ENCODE peak calls at places on chromosome 11, in six cellular contexts. D is iris pigment epithelial cell; Q is CD4-positive, alpha-beta T cell; B is smooth muscle cell of the brain vasculature; E is CD4-positive, CD25-positive, alpha-beta regulatory T cell; A is NCI-H2171. L is an unnamed sample.
A peak's percentile ranks its signal among the peaks of the same experiment; 100 is the strongest.

GRCh38 chr11:131465746-131466145 is 95.3 kb downstream of the NTM start:
- DNase-seq in B (no peak), E (no peak), D (no peak), A (no peak), Q (no peak), L (no peak)

GRCh38 chr11:46696212-46696558 is 4.2 kb downstream of the ARHGAP1 start:
- DNase-seq in D (no peak), E (no peak), B (no peak), A (no peak), Q (no peak), L (peak; percentile 98)

GRCh38 chr11:19738124-19738523 is 25.5 kb downstream of the NAV2 start:
- DNase-seq in Q (no peak), B (no peak), A (peak; percentile 82), D (no peak), E (no peak), L (no peak)

GRCh38 chr11:44684886-44685285 is 41.9 kb upstream of the TSPAN18 start:
- DNase-seq in B (no peak), E (no peak), A (peak; percentile 79), Q (no peak), D (no peak), L (no peak)

GRCh38 chr11:86497310-86497709 is 122.6 kb downstream of the CCDC81 start:
- DNase-seq in A (no peak), D (peak; percentile 74), Q (no peak), B (no peak), E (no peak), L (no peak)

GRCh38 chr11:57566564-57567209 is 785 bp downstream of the UBE2L6 start:
- DNase-seq in Q (no peak), B (no peak), D (no peak), A (no peak), E (peak; percentile 6), L (no peak)

GRCh38 chr11:126415128-126415527 is 59.6 kb downstream of the ST3GAL4 start:
- DNase-seq in B (no peak), D (no peak), E (no peak), Q (no peak), A (no peak), L (peak; percentile 87)

GRCh38 chr11:46248270-46249102 is 29.0 kb upstream of the CREB3L1 start:
- DNase-seq in E (no peak), B (no peak), D (peak; percentile 98), A (no peak), Q (no peak), L (no peak)

GRCh38 chr11:36349345-36350136 is 53.5 kb downstream of the PRR5L start:
- DNase-seq in D (no peak), A (peak; percentile 13), E (no peak), B (no peak), Q (no peak), L (no peak)

GRCh38 chr11:123630126-123630531 is 24.3 kb downstream of the SCN3B start:
- DNase-seq in Q (no peak), B (no peak), D (no peak), A (no peak), E (no peak), L (no peak)

GRCh38 chr11:116993599-116993998 is 104.6 kb downstream of the SIK3 start:
- DNase-seq in Q (peak; percentile 21), B (no peak), A (no peak), E (peak; percentile 46), D (no peak), L (peak; percentile 81)

GRCh38 chr11:77136074-77136473 is 8.0 kb downstream of the MYO7A start:
- DNase-seq in A (no peak), B (no peak), E (no peak), Q (no peak), D (peak; percentile 61), L (no peak)

GRCh38 chr11:7593476-7593875 is 79.7 kb downstream of the PPFIBP2 start:
- DNase-seq in B (no peak), A (no peak), E (no peak), Q (no peak), D (no peak), L (no peak)

GRCh38 chr11:34757026-34757451 is 136.1 kb downstream of the EHF start:
- DNase-seq in A (no peak), E (no peak), Q (no peak), B (no peak), D (no peak), L (no peak)

GRCh38 chr11:27296406-27296994 is 66.5 kb downstream of the CCDC34 start:
- DNase-seq in D (peak; percentile 74), B (no peak), Q (no peak), A (peak; percentile 49), E (no peak), L (no peak)

GRCh38 chr11:6646631-6647281 is 8.9 kb downstream of the DCHS1 start:
- DNase-seq in A (no peak), Q (no peak), E (peak; percentile 34), B (no peak), D (peak; percentile 15), L (no peak)